ENCODE peak calls at places on chromosomes 5 and 9, in six cellular contexts. T, F, X, V, M and Y are unnamed samples.

GRCh38 chr9:125522328-125522725 is 184.7 kb downstream of the MAPKAP1 start:
- DNase-seq in T (no peak), F (no peak), X (peak), V (no peak), M (no peak), Y (no peak)

GRCh38 chr5:158798140-158798539 is 301.6 kb downstream of the EBF1 start:
- DNase-seq in T (no peak), F (no peak), X (no peak), V (no peak), M (no peak), Y (no peak)

GRCh38 chr5:170397059-170397458 is 7.9 kb upstream of the KCNMB1 start:
- DNase-seq in T (no peak), F (no peak), X (no peak), V (no peak), M (no peak), Y (no peak)

GRCh38 chr9:136533775-136534157 is 12.1 kb downstream of the NOTCH1 start:
- DNase-seq in T (peak), F (no peak), X (no peak), V (no peak), M (peak), Y (no peak)

GRCh38 chr9:113219972-113220371 is 1.1 kb downstream of the FKBP15 start:
- DNase-seq in T (no peak), F (no peak), X (peak), V (no peak), M (no peak), Y (no peak)

GRCh38 chr5:32419791-32420190 is 24.7 kb downstream of the ZFR start:
- DNase-seq in T (no peak), F (no peak), X (no peak), V (no peak), M (no peak), Y (no peak)

GRCh38 chr5:90641528-90641927 is 82.9 kb downstream of the ADGRV1 start:
- DNase-seq in T (no peak), F (no peak), X (no peak), V (no peak), M (no peak), Y (no peak)

GRCh38 chr5:1881273-1881586 is 1.5 kb downstream of the IRX4 start:
- DNase-seq in T (no peak), F (no peak), X (no peak), V (no peak), M (no peak), Y (peak)

GRCh38 chr5:57004800-57005199 is 52.9 kb upstream of the MIER3 start:
- DNase-seq in T (no peak), F (no peak), X (no peak), V (no peak), M (no peak), Y (no peak)

GRCh38 chr5:138489705-138490104 is 24.4 kb downstream of the EGR1 start:
- DNase-seq in T (no peak), F (no peak), X (no peak), V (no peak), M (no peak), Y (no peak)

GRCh38 chr9:75483636-75484035 is 395.3 kb downstream of the OSTF1 start:
- DNase-seq in T (no peak), F (no peak), X (no peak), V (no peak), M (no peak), Y (no peak)

GRCh38 chr5:5950658-5951057 is 427.7 kb downstream of the MED10 start:
- DNase-seq in T (no peak), F (no peak), X (no peak), V (no peak), M (no peak), Y (no peak)